ENCODE peak calls at places on chromosomes 6 and 20, in nine cellular contexts. I is GM23248, S is HCT116, Z is neural progenitor cell, F is MM.1S, K is hepatocyte, Q is GM23338, B is OCI-LY7, X is SK-N-SH. M is an unnamed sample.

GRCh38 chr20:46324960-46325703 is 16.8 kb upstream of the CDH22 start:
- DNase-seq in Z (peak), X (peak), K (peak), B (peak), F (no peak), S (no peak), I (peak), Q (peak), M (peak)

GRCh38 chr6:69693749-69694148 is 103.1 kb downstream of the LMBRD1 start:
- DNase-seq in F (no peak), X (no peak), I (peak), S (no peak), Z (no peak), B (no peak), Q (no peak), K (no peak), M (no peak)

GRCh38 chr6:6224933-6225486 is 95.5 kb downstream of the F13A1 start:
- DNase-seq in Q (no peak), X (peak), S (no peak), I (no peak), K (no peak), Z (no peak), B (no peak), F (no peak), M (peak)

GRCh38 chr6:11536795-11537194 is 754 bp upstream of the TMEM170B start:
- DNase-seq in X (peak), B (peak), Z (peak), S (no peak), K (peak), F (peak), I (peak), Q (peak), M (no peak)

GRCh38 chr6:136012948-136013347 is 161.4 kb downstream of the PDE7B start:
- DNase-seq in K (no peak), B (no peak), Z (no peak), S (no peak), Q (no peak), X (no peak), I (peak), F (no peak), M (no peak)

GRCh38 chr6:144816936-144817335 is 531.8 kb downstream of the UTRN start:
- DNase-seq in I (no peak), S (no peak), Z (no peak), Q (no peak), F (no peak), X (no peak), K (no peak), B (no peak), M (no peak)

GRCh38 chr6:3561745-3562144 is 104.9 kb upstream of the SLC22A23 start:
- DNase-seq in X (no peak), F (no peak), S (no peak), B (peak), Q (peak), I (peak), Z (peak), K (peak), M (no peak)

GRCh38 chr6:105484238-105485161 is 81.6 kb upstream of the PREP start:
- DNase-seq in F (peak), B (peak), Q (peak), Z (peak), S (peak), X (peak), I (peak), K (peak), M (peak)

GRCh38 chr20:26163890-26164289 is 467.2 kb upstream of the ZNF337 start:
- DNase-seq in Q (no peak), S (no peak), I (peak), B (no peak), F (no peak), X (no peak), K (peak), Z (no peak), M (peak)

GRCh38 chr6:2790588-2790987 is 25.4 kb downstream of the WRNIP1 start:
- DNase-seq in F (no peak), Q (peak), Z (no peak), I (peak), S (no peak), K (no peak), X (no peak), B (no peak), M (peak)

GRCh38 chr20:38113401-38114325 is 51.4 kb downstream of the TGM2 start:
- DNase-seq in I (no peak), X (no peak), B (peak), S (peak), Q (peak), F (peak), Z (peak), K (peak), M (peak)

GRCh38 chr20:48181536-48181935 is 396.3 kb upstream of the SULF2 start:
- DNase-seq in Q (no peak), B (peak), S (no peak), I (no peak), X (no peak), F (no peak), K (no peak), Z (no peak), M (no peak)

GRCh38 chr20:20034486-20034885 is 17.3 kb downstream of the NAA20 start:
- DNase-seq in S (no peak), X (peak), B (no peak), Q (no peak), F (no peak), Z (no peak), I (peak), K (no peak), M (no peak)

GRCh38 chr6:168280020-168280898 is 39.3 kb downstream of the DACT2 start:
- DNase-seq in X (no peak), Q (no peak), K (no peak), B (no peak), I (no peak), Z (no peak), S (no peak), F (no peak), M (no peak)

GRCh38 chr6:37809144-37809543 is 10.4 kb upstream of the ZFAND3 start:
- DNase-seq in B (no peak), Q (no peak), K (no peak), X (no peak), Z (no peak), S (no peak), I (peak), F (no peak), M (no peak)

GRCh38 chr6:119727504-119728219 is 378.1 kb upstream of the MAN1A1 start:
- DNase-seq in B (peak), I (no peak), Q (peak), S (no peak), K (peak), X (no peak), F (no peak), Z (no peak), M (peak)

GRCh38 chr20:8388146-8388545 is 256.1 kb downstream of the PLCB1 start:
- DNase-seq in F (no peak), B (no peak), Z (no peak), Q (no peak), I (peak), S (no peak), X (no peak), K (no peak), M (peak)

GRCh38 chr6:118536478-118536877 is 11.6 kb upstream of the PLN start:
- DNase-seq in B (no peak), Q (no peak), K (no peak), I (no peak), S (no peak), Z (no peak), X (no peak), F (no peak), M (no peak)

GRCh38 chr6:1622851-1623768 is 13.4 kb downstream of the FOXC1 start:
- DNase-seq in K (no peak), Q (peak), B (no peak), X (no peak), Z (no peak), S (no peak), F (no peak), I (no peak), M (no peak)

GRCh38 chr6:1622220-1622841 is 12.6 kb downstream of the FOXC1 start:
- DNase-seq in Q (no peak), K (no peak), F (no peak), S (no peak), I (no peak), Z (no peak), X (peak), B (no peak), M (no peak)

GRCh38 chr6:1619666-1620503 is 10.2 kb downstream of the FOXC1 start:
- DNase-seq in I (peak), F (no peak), S (no peak), B (no peak), Q (peak), K (no peak), Z (peak), X (no peak), M (no peak)

GRCh38 chr6:1620504-1621327 is 11.0 kb downstream of the FOXC1 start:
- DNase-seq in X (no peak), S (no peak), F (no peak), B (no peak), Z (no peak), K (no peak), Q (peak), I (no peak), M (no peak)

GRCh38 chr6:1621328-1621701 is 11.6 kb downstream of the FOXC1 start:
- DNase-seq in I (no peak), Z (peak), K (no peak), B (no peak), F (no peak), S (no peak), Q (peak), X (no peak), M (no peak)
- H3K4me3 ChIP-seq in I (no peak), Z (peak), K (no peak), B (no peak), F (no peak), S (no peak), Q (peak), X (no peak), M (no peak)

GRCh38 chr20:34037121-34037520 is 43.4 kb downstream of the RALY start:
- DNase-seq in S (no peak), Z (no peak), F (no peak), X (no peak), I (peak), K (no peak), Q (no peak), B (no peak), M (no peak)
- TF ChIP-seq EZH2phosphoT487 in S (no peak), Z (no peak), F (no peak), X (no peak), I (no peak), K (no peak), Q (no peak), B (no peak), M (no peak)

GRCh38 chr6:54008589-54008988 is 102.7 kb upstream of the MLIP start:
- DNase-seq in S (no peak), K (no peak), X (no peak), Z (no peak), F (no peak), I (no peak), B (no peak), Q (no peak), M (no peak)
- H3K4me3 ChIP-seq in S (no peak), K (no peak), X (no peak), Z (no peak), F (no peak), I (no peak), B (no peak), Q (no peak), M (no peak)

DNA sequence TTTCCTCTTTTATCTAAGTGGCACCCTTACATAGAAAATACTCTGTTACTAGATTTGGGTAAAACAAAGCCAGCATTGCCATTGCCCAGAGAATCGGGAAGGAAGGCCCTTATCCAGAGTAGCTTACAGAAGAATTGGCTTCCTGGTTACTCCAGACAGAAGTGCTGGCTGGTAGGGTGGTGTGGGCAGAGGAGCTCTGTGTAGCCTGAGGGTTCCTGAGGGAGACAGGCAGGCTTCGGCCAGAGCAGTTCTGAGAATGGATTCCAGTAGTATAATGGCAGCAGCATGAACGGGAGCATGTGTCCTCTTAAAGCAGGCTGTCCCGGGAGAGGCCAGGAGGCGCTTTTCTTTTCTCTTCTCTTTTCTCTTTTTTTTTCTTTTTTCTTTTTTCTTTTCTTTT is 11.9 kb downstream of the CUL9 start:
- DNase-seq in S (no peak), X (peak), B (no peak), F (no peak), K (no peak), Z (no peak), I (no peak), Q (no peak), M (no peak)
- TF ChIP-seq EZH2phosphoT487 in S (no peak), X (no peak), B (no peak), F (no peak), K (no peak), Z (no peak), I (no peak), Q (no peak), M (no peak)

DNA sequence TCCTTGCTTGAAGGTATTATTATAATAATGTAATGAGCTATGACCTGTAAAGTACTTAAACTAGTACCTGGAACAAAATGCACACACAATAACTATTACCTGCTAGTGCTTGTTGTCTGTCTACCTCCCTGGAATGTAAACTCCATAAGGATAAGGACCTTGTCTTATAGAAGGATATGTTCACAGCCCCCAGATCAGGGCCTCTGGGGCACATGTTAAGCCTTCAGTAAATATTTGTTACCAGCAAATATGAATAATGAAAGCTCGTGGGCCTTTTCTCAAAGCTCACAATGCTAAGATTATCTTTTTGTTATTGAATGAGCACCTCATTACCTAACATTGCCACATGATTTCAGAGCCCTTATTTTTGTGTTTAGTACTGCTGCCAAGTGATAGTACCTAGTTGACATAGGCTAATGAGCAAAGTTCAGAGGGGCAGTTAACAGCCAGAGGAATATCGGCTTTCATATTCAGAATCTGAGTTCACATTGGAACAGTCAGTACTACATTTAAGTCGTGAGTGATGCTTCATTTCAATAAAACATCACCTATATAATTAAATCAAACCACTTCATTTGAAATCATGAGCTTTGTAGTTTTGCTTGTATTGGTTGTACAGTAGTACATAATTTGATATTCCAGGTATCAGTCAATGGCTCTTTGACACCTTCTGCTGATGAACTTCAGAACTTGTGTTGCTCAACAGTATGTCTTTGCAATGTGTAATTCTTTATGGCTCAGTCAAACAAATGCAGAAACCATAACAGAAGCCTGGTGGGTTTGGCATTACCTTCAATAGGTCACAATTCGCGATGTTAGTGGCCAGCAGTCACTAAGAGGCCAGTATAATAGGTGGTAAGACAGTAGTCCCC is 11.8 kb upstream of the SMLR1 start:
- DNase-seq in B (no peak), I (no peak), S (no peak), K (peak), Q (no peak), Z (no peak), X (no peak), F (no peak), M (no peak)
- H3K4me3 ChIP-seq in B (no peak), I (no peak), S (no peak), K (no peak), Q (no peak), Z (no peak), X (no peak), F (no peak), M (no peak)

DNA sequence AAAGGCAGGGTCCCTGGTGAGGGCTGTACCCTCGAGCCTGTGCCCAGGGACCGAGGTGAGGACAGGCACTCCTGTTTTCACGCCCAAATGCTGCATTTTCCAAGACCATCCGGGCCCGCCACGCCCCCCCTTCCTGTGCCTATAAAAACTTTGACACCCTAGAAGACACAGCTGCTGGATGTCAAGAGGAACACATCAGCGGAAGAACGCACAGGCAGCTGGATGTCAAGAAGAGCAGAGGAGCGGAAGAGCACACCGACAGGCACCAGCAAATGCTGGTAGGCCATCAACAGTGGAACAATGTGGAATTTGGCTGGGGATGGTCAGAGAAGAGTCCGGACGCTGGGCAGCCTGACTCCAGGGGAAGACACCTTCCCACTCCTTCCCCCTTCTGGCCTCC is 56.1 kb downstream of the TXLNB start:
- DNase-seq in F (no peak), I (no peak), Z (no peak), K (no peak), B (no peak), S (no peak), X (no peak), Q (no peak), M (no peak)
- TF ChIP-seq EZH2phosphoT487 in F (no peak), I (no peak), Z (no peak), K (no peak), B (no peak), S (no peak), X (no peak), Q (no peak), M (no peak)

DNA sequence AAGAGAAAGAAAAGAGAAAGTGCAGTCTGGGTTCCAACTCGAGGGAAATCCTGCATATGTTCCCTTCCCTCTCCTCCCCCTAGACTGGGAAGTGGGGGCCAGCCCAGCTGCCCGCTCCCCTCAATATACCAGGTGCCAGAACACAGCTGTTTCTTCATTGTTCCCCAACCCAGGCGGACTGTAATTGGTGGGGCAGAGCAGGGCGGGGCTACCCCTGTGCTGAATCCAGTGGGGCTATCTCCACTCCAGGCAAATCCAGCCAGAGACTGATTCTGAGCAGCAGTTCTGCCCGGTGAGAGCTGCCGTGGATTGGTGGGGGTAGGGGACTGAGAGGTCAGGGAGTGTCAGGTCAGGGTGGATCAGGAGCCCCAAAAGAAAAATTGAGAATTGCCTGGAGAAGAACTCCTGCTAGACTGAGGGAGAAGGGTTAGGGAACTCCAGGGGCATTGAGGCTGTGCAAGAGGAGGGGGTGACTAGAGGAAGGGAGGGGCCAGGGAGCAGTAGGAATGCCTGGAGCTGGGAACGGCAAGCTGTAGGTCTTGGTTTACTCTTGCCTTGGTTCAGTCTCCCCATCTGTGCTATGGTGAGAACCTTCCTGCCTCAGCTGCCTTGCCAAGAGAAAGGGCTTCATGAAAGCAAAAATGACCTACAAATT is at the start of gene MYMX:
- DNase-seq in Q (peak), S (no peak), K (no peak), B (no peak), F (no peak), Z (peak), I (no peak), X (no peak), M (no peak)
- H3K4me3 ChIP-seq in Q (peak), S (no peak), K (no peak), B (no peak), F (no peak), Z (peak), I (no peak), X (no peak), M (no peak)

M was measured in PC-3.